ENCODE peak calls at places on chromosomes 11 and 22, in four cellular contexts. X is sigmoid colon, H is suprapubic skin, D is mammary epithelial cell. B is an unnamed sample.

GRCh38 chr11:130145975-130146776 is 13.4 kb upstream of the ST14 start:
- DNase-seq in X (no peak), H (no peak), D (peak; percentile 99), B (no peak)

GRCh38 chr11:128772814-128773213 is 78.9 kb downstream of the FLI1 start:
- DNase-seq in X (no peak), D (no peak), H (peak; percentile 85), B (peak; percentile 42)

GRCh38 chr11:95799531-95799930 is 9.2 kb downstream of the CEP57 start:
- DNase-seq in X (no peak), H (no peak), D (no peak), B (no peak)

GRCh38 chr11:101127699-101128570 is 1.7 kb downstream of the PGR start:
- DNase-seq in H (peak; percentile 79), X (peak; percentile 71), D (no peak), B (peak; percentile 23)

GRCh38 chr22:25362215-25362882 is 142.9 kb downstream of the CRYBB2 start:
- DNase-seq in D (no peak), X (peak; percentile 77), H (peak; percentile 66), B (peak; percentile 78)

GRCh38 chr11:116885951-116886629 is 48.7 kb upstream of the APOA1 start:
- DNase-seq in X (no peak), H (no peak), D (no peak), B (no peak)

GRCh38 chr22:24994070-24994763 is 41.7 kb downstream of the KIAA1671 start:
- DNase-seq in D (peak; percentile 97), H (no peak), X (no peak), B (no peak)

GRCh38 chr11:35159111-35159510 is 20.1 kb downstream of the CD44 start:
- DNase-seq in X (no peak), D (no peak), H (no peak), B (no peak)

GRCh38 chr11:6319879-6320410 is 356 bp downstream of the CAVIN3 start:
- DNase-seq in H (peak; percentile 95), X (peak; percentile 96), D (peak; percentile 94), B (peak; percentile 95)

GRCh38 chr11:69375316-69376154 is 81.6 kb downstream of the MYEOV start:
- DNase-seq in H (peak; percentile 77), D (no peak), X (peak; percentile 49), B (no peak)

GRCh38 chr22:47310601-47311000 is 548.2 kb downstream of the TBC1D22A start:
- DNase-seq in H (no peak), D (peak; percentile 8), X (no peak), B (no peak)

GRCh38 chr11:64067257-64067993 is 31.7 kb downstream of the FLRT1 start:
- DNase-seq in X (no peak), D (no peak), H (no peak), B (no peak)

GRCh38 chr11:40401132-40401853 is 1058.2 kb downstream of the LRRC4C start:
- DNase-seq in X (no peak), D (no peak), H (no peak), B (no peak)

GRCh38 chr11:74316772-74317505 is 5.5 kb upstream of the P4HA3 start:
- DNase-seq in H (no peak), D (peak; percentile 14), X (no peak), B (no peak)

GRCh38 chr11:131764126-131764525 is 393.7 kb downstream of the NTM start:
- DNase-seq in H (no peak), D (no peak), X (no peak), B (no peak)

GRCh38 chr22:29270475-29271271 is 2.6 kb downstream of the EWSR1 start:
- DNase-seq in D (peak; percentile 11), H (no peak), X (no peak), B (no peak)

GRCh38 chr11:44628730-44629361 is 63.4 kb downstream of the CD82 start:
- DNase-seq in D (no peak), X (peak; percentile 46), H (peak; percentile 77), B (no peak)

GRCh38 chr22:35475545-35475944 is 65.1 kb upstream of the RASD2 start:
- DNase-seq in D (no peak), X (no peak), H (no peak), B (no peak)

GRCh38 chr11:106216281-106216680 is 138.8 kb downstream of the AASDHPPT start:
- DNase-seq in X (no peak), D (no peak), H (no peak), B (peak; percentile 53)

GRCh38 chr11:34243620-34244493 is 114.0 kb downstream of the ABTB2 start:
- DNase-seq in X (no peak), D (peak; percentile 92), H (no peak), B (no peak)

GRCh38 chr11:116641561-116642045 is 131.2 kb downstream of the BUD13 start:
- DNase-seq in X (no peak), H (no peak), D (peak; percentile 14), B (peak; percentile 9)

GRCh38 chr11:44709966-44710365 is 16.8 kb upstream of the TSPAN18 start:
- DNase-seq in H (no peak), X (no peak), D (no peak), B (no peak)

GRCh38 chr11:118892515-118892914 is 8.8 kb downstream of the CXCR5 start:
- DNase-seq in X (no peak), D (no peak), H (no peak), B (no peak)

GRCh38 chr11:28834877-28835276 is 726.7 kb downstream of the METTL15 start:
- DNase-seq in H (no peak), X (no peak), D (peak; percentile 61), B (no peak)

GRCh38 chr11:108887436-108888238 is 222.8 kb downstream of the DDX10 start:
- DNase-seq in X (no peak), H (no peak), D (no peak), B (no peak)

GRCh38 chr11:83819936-83820549 is 533.9 kb upstream of the CCDC90B start:
- DNase-seq in D (peak; percentile 48), H (no peak), X (no peak), B (no peak)

GRCh38 chr22:21032843-21033688 is 705 bp upstream of the SLC7A4 start:
- DNase-seq in H (no peak), X (no peak), D (no peak), B (no peak)

GRCh38 chr11:16843307-16843706 is 104.9 kb downstream of the C11orf58 start:
- DNase-seq in H (no peak), D (no peak), X (no peak), B (no peak)

GRCh38 chr11:64926689-64927088 is 2.2 kb downstream of the PPP2R5B start:
- DNase-seq in H (no peak), X (no peak), D (no peak), B (no peak)

GRCh38 chr11:122772945-122773344 is 65.4 kb upstream of the CRTAM start:
- DNase-seq in D (no peak), H (no peak), X (no peak), B (no peak)

GRCh38 chr22:47837703-47838102 is 1075.3 kb downstream of the TBC1D22A start:
- DNase-seq in X (no peak), H (no peak), D (peak; percentile 2), B (no peak)

GRCh38 chr11:75969626-75970308 is 154.8 kb downstream of the UVRAG start:
- DNase-seq in H (no peak), D (peak; percentile 2), X (no peak), B (no peak)

GRCh38 chr22:42490244-42490832 is 29.3 kb downstream of the RRP7A start:
- DNase-seq in H (no peak), X (no peak), D (no peak), B (no peak)
- H3K4me1 ChIP-seq in H (no peaks in the 10 kb centered on the region), X (no peaks in the 10 kb centered on the region), D (no peaks in the 10 kb centered on the region), B (no peaks in the 10 kb centered on the region)

DNA sequence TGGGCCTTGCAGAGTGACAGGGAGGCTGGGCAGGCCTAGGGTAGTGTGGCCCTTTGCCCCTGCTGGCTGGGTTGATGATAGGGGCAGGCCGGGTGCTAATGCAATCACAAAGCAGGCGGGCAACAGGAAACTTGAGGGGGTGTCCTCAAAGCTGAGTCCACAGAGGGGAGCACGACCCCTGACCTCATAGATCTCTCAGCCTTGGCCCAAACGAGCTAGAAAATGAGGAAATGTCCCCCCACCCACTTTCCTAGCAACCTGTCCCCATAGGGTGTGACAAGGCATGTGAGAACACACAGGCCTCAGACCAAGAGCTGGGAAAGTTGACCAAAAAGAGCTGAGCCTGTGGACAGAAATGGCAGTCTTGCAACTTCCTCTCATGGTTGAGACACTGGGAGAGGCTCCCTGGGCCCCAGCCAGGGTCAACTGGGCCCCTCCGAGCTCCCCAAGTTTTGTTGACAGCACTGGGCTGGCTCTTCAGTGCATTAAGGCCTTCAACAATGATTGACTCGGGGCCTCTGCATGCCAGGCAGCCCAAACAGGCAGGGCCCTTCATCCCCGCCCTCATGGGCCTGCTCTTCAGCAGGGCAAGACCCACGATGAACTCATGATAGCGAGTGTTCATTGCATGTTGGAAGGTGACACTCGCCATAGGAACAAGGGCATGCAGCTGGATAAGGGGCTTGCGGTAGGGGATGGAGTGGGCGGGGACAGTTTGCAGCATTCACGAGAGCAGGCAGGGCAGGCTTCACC is 9.8 kb upstream of the SPI1 start:
- DNase-seq in H (no peak), X (no peak), D (no peak), B (no peak)
- TF ChIP-seq CTCF in H (no peak), X (no peak), D (no peak), B (no peak)

GRCh38 chr11:71247551-71248250 is 4.7 kb downstream of the SHANK2 start:
- DNase-seq in H (peak; percentile 63), X (peak; percentile 54), D (no peak), B (peak; percentile 64)
- H3K4me1 ChIP-seq in H (peaks cover 19% of the 10 kb centered on the region), X (peaks cover 22% of the 10 kb centered on the region), D (peaks cover 9% of the 10 kb centered on the region), B (peaks cover 17% of the 10 kb centered on the region)

GRCh38 chr11:124152770-124153407 is 30.3 kb upstream of the OR10D3 start:
- DNase-seq in H (no peak), X (no peak), D (no peak), B (no peak)
- TF ChIP-seq CTCF in H (no peak), X (no peak), D (no peak), B (no peak)

GRCh38 chr11:10911907-10912306 is 54.1 kb upstream of the ZBED5 start:
- DNase-seq in H (no peak), X (no peak), D (no peak), B (no peak)

GRCh38 chr11:10908215-10908990 is 50.5 kb upstream of the ZBED5 start:
- DNase-seq in X (no peak), H (no peak), D (peak; percentile 80), B (no peak)

GRCh38 chr11:10906521-10906920 is 48.7 kb upstream of the ZBED5 start:
- DNase-seq in D (no peak), H (no peak), X (no peak), B (no peak)

GRCh38 chr11:10913075-10913474 is 55.2 kb upstream of the ZBED5 start:
- DNase-seq in X (no peak), H (no peak), D (no peak), B (no peak)

DNA sequence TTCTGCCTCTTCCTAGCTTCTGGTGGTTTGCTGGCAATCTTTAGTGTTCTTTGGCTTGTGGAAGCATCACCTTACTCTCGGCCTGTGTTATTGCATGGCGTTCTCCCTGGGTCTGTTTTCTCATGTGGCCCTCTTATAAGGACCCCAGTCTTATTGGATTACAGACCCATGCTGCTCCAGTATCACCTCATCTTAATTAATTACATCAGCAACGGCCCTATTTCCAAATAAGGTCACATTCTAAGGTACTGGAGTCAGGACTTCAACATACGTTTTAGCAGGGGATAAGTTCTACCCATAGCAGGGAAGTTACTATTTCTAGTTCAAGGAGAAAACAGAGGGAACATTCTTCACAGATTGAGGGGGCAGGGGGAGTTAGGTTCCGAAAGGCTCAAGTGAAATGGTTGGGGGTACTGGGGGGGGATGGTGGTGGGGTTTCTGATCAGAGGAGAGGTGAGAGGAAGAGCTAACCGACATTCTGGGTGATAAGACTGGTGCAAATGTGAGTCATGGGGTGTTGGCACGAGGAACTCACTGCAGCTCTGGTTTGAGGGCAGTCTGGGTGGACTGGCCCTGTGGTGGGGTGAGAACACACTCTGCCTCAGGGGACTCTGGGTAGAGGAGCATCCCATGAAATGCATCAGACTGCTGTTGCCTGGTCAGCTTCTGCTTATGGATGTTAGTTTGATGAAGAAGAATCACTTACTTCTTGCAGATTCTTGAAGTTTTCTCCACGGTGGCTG is 51.5 kb upstream of the ZBED5 start:
- DNase-seq in D (peak; percentile 69), X (no peak), H (no peak), B (no peak)
- H3K4me1 ChIP-seq in D (peaks cover 43% of the 10 kb centered on the region), X (peaks cover 8% of the 10 kb centered on the region), H (peaks cover 9% of the 10 kb centered on the region), B (peaks cover 37% of the 10 kb centered on the region)